ENCODE peak calls at places on chromosome 18, in five cellular contexts. L, Q, S, C and R are unnamed samples. For H3K36me3, the result is how much of the 10 kb centered on the place peaks cover.

GRCh38 chr18:27653247-27653646 is 468.1 kb upstream of the CHST9 start:
- DNase-seq in C (no peak), S (no peak), L (no peak), Q (no peak), R (no peak)

GRCh38 chr18:27931563-27931962 is 245.4 kb downstream of the CDH2 start:
- DNase-seq in C (no peak), L (no peak), Q (no peak), S (no peak), R (no peak)

GRCh38 chr18:34342960-34343359 is 118.2 kb upstream of the NOL4 start:
- DNase-seq in Q (no peak), S (no peak), C (peak), L (no peak), R (no peak)

GRCh38 chr18:62717059-62717849 is 1.9 kb downstream of the PHLPP1 start:
- DNase-seq in S (no peak), C (peak), L (no peak), Q (peak), R (peak)

GRCh38 chr18:34746614-34747013 is 36.5 kb downstream of the DTNA start:
- DNase-seq in Q (no peak), C (no peak), S (no peak), L (no peak), R (no peak)

GRCh38 chr18:44934894-44935293 is 254.2 kb downstream of the SETBP1 start:
- DNase-seq in Q (no peak), L (no peak), S (no peak), C (no peak), R (no peak)

GRCh38 chr18:13284330-13285027 is 65.9 kb downstream of the LDLRAD4 start:
- DNase-seq in S (no peak), Q (no peak), L (peak), C (no peak), R (no peak)

GRCh38 chr18:32366586-32367538 is 103.8 kb downstream of the GAREM1 start:
- DNase-seq in L (no peak), S (no peak), C (peak), Q (no peak), R (no peak)

GRCh38 chr18:75208055-75208835 is 694 bp downstream of the PTGR3 start:
- DNase-seq in Q (peak), S (no peak), C (peak), L (peak), R (peak)

GRCh38 chr18:22169011-22169888 is at the start of gene GATA6:
- DNase-seq in S (peak), L (peak), Q (peak), C (peak), R (peak)

GRCh38 chr18:27750014-27750413 is 426.9 kb downstream of the CDH2 start:
- DNase-seq in C (peak), S (peak), Q (peak), L (no peak), R (peak)

GRCh38 chr18:41389936-41390667 is 564.9 kb upstream of the PIK3C3 start:
- DNase-seq in L (no peak), Q (no peak), C (no peak), S (no peak), R (no peak)

GRCh38 chr18:78788161-78788560 is 191.5 kb upstream of the SALL3 start:
- DNase-seq in S (no peak), L (no peak), C (no peak), Q (no peak), R (no peak)

GRCh38 chr18:7856733-7857132 is 289.6 kb downstream of the PTPRM start:
- DNase-seq in Q (no peak), S (no peak), L (no peak), C (peak), R (no peak)

GRCh38 chr18:34707670-34708069 is 2.4 kb upstream of the DTNA start:
- DNase-seq in C (peak), L (no peak), Q (peak), S (peak), R (peak)

GRCh38 chr18:35458677-35459441 is 38.9 kb downstream of the INO80C start:
- DNase-seq in C (peak), S (peak), Q (peak), L (peak), R (no peak)

GRCh38 chr18:72762505-72763122 is 105.2 kb downstream of the NETO1 start:
- DNase-seq in S (no peak), L (no peak), C (peak), Q (peak), R (peak)

GRCh38 chr18:74785632-74786031 is 188.0 kb downstream of the ZNF407 start:
- DNase-seq in C (no peak), L (no peak), S (no peak), Q (no peak), R (no peak)

GRCh38 chr18:69161383-69162028 is 239.2 kb upstream of the DOK6 start:
- DNase-seq in S (no peak), C (peak), L (peak), Q (peak), R (no peak)

GRCh38 chr18:79401494-79402208 is 5.9 kb downstream of the NFATC1 start:
- DNase-seq in S (no peak), Q (no peak), L (peak), C (no peak), R (no peak)

GRCh38 chr18:64807560-64807959 is 658.7 kb upstream of the LINC00305 start:
- DNase-seq in Q (no peak), L (no peak), S (no peak), C (no peak), R (peak)

GRCh38 chr18:69158949-69159348 is 241.7 kb upstream of the DOK6 start:
- DNase-seq in L (no peak), C (no peak), S (no peak), Q (no peak), R (no peak)

GRCh38 chr18:24232814-24233213 is 94.0 kb downstream of the CABYR start:
- DNase-seq in C (no peak), L (no peak), S (no peak), Q (no peak), R (no peak)

GRCh38 chr18:24230766-24231165 is 91.9 kb downstream of the CABYR start:
- DNase-seq in S (no peak), L (no peak), Q (no peak), C (no peak), R (no peak)

GRCh38 chr18:24231773-24232735 is 93.2 kb downstream of the CABYR start:
- DNase-seq in S (no peak), C (peak), L (no peak), Q (no peak), R (no peak)

GRCh38 chr18:24234850-24235418 is 96.1 kb downstream of the CABYR start:
- DNase-seq in Q (peak), L (no peak), C (no peak), S (no peak), R (no peak)

GRCh38 chr18:24234330-24234729 is 95.5 kb downstream of the CABYR start:
- DNase-seq in S (no peak), C (no peak), L (peak), Q (no peak), R (no peak)
- H3K4me3 ChIP-seq in S (no peak), C (no peak), L (no peak), Q (no peak), R (no peak)

DNA sequence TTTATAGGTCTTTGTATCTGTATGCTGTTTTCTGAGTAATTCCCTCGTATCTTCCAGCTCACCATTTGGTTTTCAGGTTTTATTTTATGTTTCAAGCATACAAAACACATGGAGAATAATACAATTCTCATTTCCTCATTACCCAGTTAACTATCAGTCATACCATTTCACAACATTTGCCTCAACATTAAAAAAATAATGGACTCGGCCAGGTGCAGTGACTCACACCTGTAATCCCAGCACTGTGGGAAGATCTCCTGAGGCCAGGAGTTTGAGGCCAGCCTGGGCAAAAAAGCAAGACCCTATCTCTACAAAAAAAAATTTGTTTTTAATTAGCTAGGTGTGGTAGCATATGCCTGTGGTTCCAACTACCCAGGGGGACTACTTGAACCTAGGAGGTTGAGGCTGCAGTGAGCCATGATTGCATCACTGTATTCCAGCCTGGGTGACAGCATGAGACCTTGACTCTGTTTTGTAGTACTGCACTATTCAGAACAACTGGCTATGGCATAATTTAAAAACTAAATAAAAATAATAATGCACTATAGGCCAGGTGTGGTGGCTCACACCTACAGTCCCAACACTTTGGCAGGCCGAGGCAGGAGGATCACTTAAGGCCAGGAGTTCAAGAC is 20.3 kb downstream of the NPC1 start:
- DNase-seq in L (no peak), S (no peak), C (no peak), Q (no peak), R (no peak)
- H3K36me3 ChIP-seq in L (under half), S (half or more), C (under half), Q (under half), R (under half)

GRCh38 chr18:9437049-9437448 is 38.3 kb upstream of the RALBP1 start:
- DNase-seq in L (no peak), Q (no peak), C (peak), S (no peak), R (no peak)
- H3K4me3 ChIP-seq in L (no peak), Q (no peak), C (no peak), S (no peak), R (no peak)

DNA sequence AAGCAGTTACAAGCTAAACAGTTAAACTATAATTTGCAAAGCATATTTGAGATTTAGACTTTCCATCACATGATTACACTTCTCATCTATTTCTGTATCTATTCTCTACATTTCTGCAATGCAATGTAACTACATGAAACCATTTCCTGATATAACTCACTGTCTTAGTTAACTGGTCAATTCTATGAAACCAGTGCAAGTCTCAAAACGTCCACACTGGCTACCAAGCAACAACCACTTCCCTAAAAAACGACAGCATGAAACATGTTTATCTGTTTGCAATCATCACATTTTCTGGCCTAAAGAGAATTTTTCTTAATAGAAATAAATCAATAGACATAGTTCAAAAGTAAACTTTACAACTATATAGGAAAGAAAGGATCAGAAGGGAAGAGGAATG is 17.4 kb downstream of the FECH start:
- DNase-seq in Q (no peak), C (no peak), S (no peak), L (no peak), R (no peak)
- H3K36me3 ChIP-seq in Q (under half), C (under half), S (half or more), L (under half), R (half or more)

DNA sequence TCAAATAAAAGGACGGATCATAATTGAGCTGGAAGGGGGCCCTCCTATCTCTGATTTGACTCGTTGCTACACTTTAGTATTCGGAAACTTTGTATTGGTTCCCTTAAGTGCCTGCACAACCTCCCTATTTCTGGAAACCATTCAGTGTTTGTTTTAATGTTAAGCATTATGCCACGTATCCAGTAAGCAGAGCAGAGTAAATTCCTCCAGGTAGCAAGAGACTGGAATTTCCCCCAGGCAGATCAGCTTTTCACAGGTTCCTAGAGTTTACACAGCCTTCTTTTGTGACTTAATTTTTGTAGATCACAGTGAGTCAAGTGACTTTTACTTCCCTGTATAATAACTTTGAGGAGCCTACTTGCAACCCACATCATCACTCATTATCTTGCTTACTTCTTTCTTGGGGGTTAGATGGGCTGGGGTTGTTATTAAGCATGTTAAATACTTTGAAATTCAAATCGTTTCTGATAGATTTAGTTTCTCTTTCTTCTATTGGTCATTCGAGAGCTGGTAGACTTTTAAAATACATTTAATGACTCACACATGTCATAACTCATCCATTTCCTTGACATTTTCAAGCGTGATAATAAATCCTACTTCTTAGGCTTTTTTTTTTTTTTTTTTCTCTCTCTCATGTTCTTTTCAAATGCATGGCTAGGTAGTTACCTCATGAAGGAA is 219.2 kb downstream of the NEDD4L start:
- DNase-seq in S (no peak), C (peak), Q (no peak), L (no peak), R (peak)
- H3K4me3 ChIP-seq in S (no peak), C (peak), Q (no peak), L (peak), R (no peak)

GRCh38 chr18:51083398-51083797 is 53.4 kb downstream of the SMAD4 start:
- DNase-seq in S (no peak), L (no peak), C (no peak), Q (no peak), R (no peak)
- H3K36me3 ChIP-seq in S (half or more), L (under half), C (under half), Q (under half), R (under half)

DNA sequence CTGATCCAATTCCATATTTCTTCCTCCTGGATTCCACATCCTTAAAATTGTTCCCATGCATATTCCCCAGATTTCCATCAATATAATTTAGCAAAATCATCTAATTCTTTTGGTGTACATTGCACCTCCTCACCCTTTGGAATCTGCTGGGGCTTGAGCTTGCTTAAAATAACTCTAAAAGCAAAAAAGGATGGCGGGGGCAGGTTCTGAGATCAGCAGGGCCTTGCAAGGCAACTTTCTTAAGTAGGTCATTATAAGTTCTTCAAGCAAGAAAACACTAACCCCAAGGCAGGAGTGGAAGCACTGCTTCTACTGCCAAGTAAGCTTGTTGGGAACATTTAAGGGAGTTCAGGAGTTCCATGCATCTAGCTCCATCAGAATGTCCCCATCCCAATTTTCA is 254.3 kb upstream of the CCDC68 start:
- DNase-seq in S (no peak), C (no peak), L (no peak), Q (no peak), R (no peak)
- H3K4me3 ChIP-seq in S (no peak), C (no peak), L (no peak), Q (no peak), R (no peak)